ENCODE peak calls at places on chromosomes 4 and X, in eight cellular contexts. Q, F, G, L, U, Z, E and P are unnamed samples. For H3K36me3, the result is how much of the 10 kb centered on the place peaks cover.

GRCh38 chr4:152956650-152957436 is 20.7 kb downstream of the FHDC1 start:
- ATAC-seq in G (peak), L (peak), Q (peak), F (no peak), Z (peak), U (no peak), E (peak), P (peak)

GRCh38 chrX:133958997-133959688 is 26.3 kb downstream of the GPC3 start:
- ATAC-seq in L (no peak), E (no peak), U (no peak), G (no peak), Q (no peak), F (no peak), Z (peak), P (no peak)

GRCh38 chrX:124240422-124240821 is 92.0 kb upstream of the TEX13D start:
- ATAC-seq in U (no peak), Z (peak), G (no peak), E (no peak), F (no peak), L (no peak), Q (no peak), P (no peak)

GRCh38 chrX:21656587-21657317 is 1.4 kb downstream of the KLHL34 start:
- ATAC-seq in G (no peak), E (no peak), L (no peak), Z (no peak), Q (no peak), U (no peak), F (no peak), P (peak)

GRCh38 chr4:68152411-68152810 is 22.7 kb upstream of the TMPRSS11F start:
- ATAC-seq in F (no peak), L (no peak), E (no peak), G (no peak), Q (no peak), Z (no peak), U (no peak), P (no peak)

GRCh38 chr4:15131551-15131950 is 129.3 kb downstream of the CPEB2 start:
- ATAC-seq in F (no peak), G (no peak), Q (no peak), E (no peak), U (no peak), Z (no peak), L (peak), P (peak)

GRCh38 chr4:153495480-153496206 is 29.5 kb downstream of the TMEM131L start:
- ATAC-seq in F (no peak), Z (no peak), Q (no peak), U (no peak), E (no peak), G (no peak), L (no peak), P (no peak)

GRCh38 chrX:150893936-150894335 is 4.5 kb downstream of the CD99L2 start:
- ATAC-seq in F (no peak), Q (no peak), E (no peak), U (no peak), G (no peak), L (no peak), Z (no peak), P (no peak)

GRCh38 chr4:175622887-175623286 is 189.2 kb downstream of the GPM6A start:
- ATAC-seq in F (no peak), Z (no peak), U (no peak), E (no peak), G (no peak), L (peak), Q (peak), P (no peak)

GRCh38 chr4:8165374-8165896 is 6.8 kb upstream of the ABLIM2 start:
- ATAC-seq in L (no peak), U (no peak), E (no peak), Z (no peak), Q (peak), F (peak), G (no peak), P (no peak)

GRCh38 chr4:182862166-182862875 is 54.9 kb downstream of the DCTD start:
- ATAC-seq in F (no peak), G (peak), Q (no peak), L (peak), E (no peak), Z (peak), U (no peak), P (no peak)

GRCh38 chr4:128868758-128869157 is 59.3 kb downstream of the JADE1 start:
- ATAC-seq in U (no peak), Q (no peak), E (no peak), Z (no peak), L (no peak), F (no peak), G (no peak), P (no peak)

GRCh38 chr4:81498046-81498445 is 26.3 kb upstream of the RASGEF1B start:
- ATAC-seq in E (no peak), Q (no peak), Z (no peak), U (no peak), G (no peak), L (peak), F (no peak), P (no peak)

GRCh38 chr4:165464338-165464737 is 85.5 kb downstream of the CPE start:
- ATAC-seq in Q (no peak), F (no peak), U (no peak), L (no peak), E (no peak), G (no peak), Z (peak), P (no peak)

GRCh38 chr4:7781361-7781760 is 158.3 kb downstream of the AFAP1 start:
- ATAC-seq in G (no peak), Q (peak), F (peak), Z (no peak), U (no peak), L (peak), E (no peak), P (no peak)

GRCh38 chr4:47566566-47566965 is 81.5 kb downstream of the ATP10D start:
- ATAC-seq in Q (no peak), E (no peak), U (no peak), G (no peak), Z (no peak), L (no peak), F (no peak), P (no peak)

GRCh38 chrX:134338527-134338926 is 101.5 kb downstream of the CCDC160 start:
- ATAC-seq in U (no peak), G (no peak), F (no peak), E (no peak), Q (no peak), L (no peak), Z (no peak), P (no peak)

GRCh38 chr4:146510942-146511341 is 10.8 kb downstream of the SLC10A7 start:
- ATAC-seq in Z (no peak), G (no peak), F (no peak), L (no peak), Q (no peak), U (no peak), E (no peak), P (no peak)

GRCh38 chr4:87359258-87359657 is 31.7 kb downstream of the HSD17B11 start:
- ATAC-seq in U (no peak), L (peak), Z (no peak), Q (no peak), G (no peak), E (no peak), F (no peak), P (no peak)
- H3K36me3 ChIP-seq in U (under half), L (half or more), Z (under half), Q (under half), G (under half), E (under half), F (under half), P (half or more)

GRCh38 chr4:122285285-122285684 is 93.5 kb upstream of the ADAD1 start:
- ATAC-seq in E (no peak), U (no peak), Z (no peak), F (no peak), G (no peak), L (no peak), Q (no peak), P (no peak)

GRCh38 chr4:122278976-122279375 is 99.8 kb upstream of the ADAD1 start:
- ATAC-seq in G (no peak), E (no peak), Z (no peak), L (no peak), U (no peak), F (no peak), Q (no peak), P (no peak)

GRCh38 chr4:122279670-122280069 is 99.1 kb upstream of the ADAD1 start:
- ATAC-seq in G (no peak), Z (no peak), U (no peak), Q (no peak), E (no peak), L (no peak), F (no peak), P (no peak)
- H3K36me3 ChIP-seq in G (under half), Z (under half), U (under half), Q (under half), E (under half), L (half or more), F (under half), P (half or more)

GRCh38 chr4:102817021-102817605 is 10.2 kb downstream of the UBE2D3 start:
- ATAC-seq in E (no peak), G (no peak), F (no peak), Z (no peak), U (no peak), L (peak), Q (no peak), P (no peak)
- H3K36me3 ChIP-seq in E (under half), G (under half), F (under half), Z (under half), U (under half), L (under half), Q (under half), P (under half)

GRCh38 chrX:153602621-153603020 is 3.7 kb upstream of the CCNQ start:
- ATAC-seq in Q (no peak), F (no peak), Z (no peak), U (no peak), G (no peak), L (peak), E (no peak), P (no peak)
- H3K36me3 ChIP-seq in Q (under half), F (under half), Z (under half), U (under half), G (under half), L (under half), E (under half), P (under half)

DNA sequence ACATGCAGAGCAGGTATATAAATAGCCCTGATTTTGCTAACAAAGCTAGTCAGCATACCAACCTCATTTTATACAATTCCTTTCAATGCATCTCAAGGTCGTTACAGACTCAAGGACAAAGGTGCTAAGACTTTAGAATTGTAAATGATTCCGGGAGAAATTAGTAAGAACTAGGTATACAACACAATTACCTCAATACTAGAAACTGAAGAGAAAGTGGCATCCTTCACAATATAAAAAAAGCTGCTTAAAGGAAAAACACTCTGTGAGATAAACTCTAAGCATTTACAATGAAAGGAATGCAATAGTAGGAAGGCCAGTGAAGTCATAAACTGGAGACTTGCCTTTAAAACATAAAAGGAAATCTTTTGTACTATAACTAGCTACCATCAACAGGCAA is 11.9 kb downstream of the TNMD start:
- ATAC-seq in F (no peak), G (no peak), E (no peak), Q (no peak), L (no peak), U (no peak), Z (no peak), P (no peak)
- H3K36me3 ChIP-seq in F (under half), G (under half), E (under half), Q (under half), L (under half), U (under half), Z (under half), P (under half)

GRCh38 chr4:2510351-2511259 is 25.8 kb upstream of the FAM193A start:
- ATAC-seq in L (no peak), Z (no peak), Q (no peak), E (no peak), U (no peak), G (no peak), F (no peak), P (no peak)

GRCh38 chr4:2503809-2504208 is 32.6 kb upstream of the FAM193A start:
- ATAC-seq in Z (no peak), L (no peak), Q (no peak), G (no peak), F (no peak), U (no peak), E (no peak), P (no peak)

GRCh38 chr4:2507855-2508254 is 28.6 kb upstream of the FAM193A start:
- ATAC-seq in Z (no peak), Q (no peak), G (no peak), E (no peak), F (no peak), L (no peak), U (no peak), P (no peak)

GRCh38 chr4:2511645-2512131 is 24.8 kb upstream of the FAM193A start:
- ATAC-seq in L (no peak), F (no peak), U (no peak), G (no peak), Q (no peak), E (no peak), Z (no peak), P (no peak)

DNA sequence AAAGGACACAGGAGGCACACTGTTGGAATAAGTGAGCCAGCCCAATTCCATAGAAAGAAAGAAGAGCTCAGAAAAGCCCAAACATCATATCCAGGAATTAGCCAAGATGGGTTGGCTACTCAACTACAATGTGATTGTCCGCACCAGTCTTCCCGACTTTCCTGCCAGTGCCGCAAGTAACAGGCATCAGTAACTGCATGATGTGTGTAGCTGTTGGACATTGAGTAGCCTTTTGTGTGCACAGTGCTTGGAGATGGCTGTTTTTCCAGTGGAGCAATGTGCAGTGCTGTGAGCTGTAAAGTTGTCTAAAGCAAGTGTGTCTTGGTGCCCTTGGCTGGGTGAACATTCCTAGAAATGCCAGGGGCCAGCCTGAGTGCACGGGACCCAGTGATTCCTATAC is 29.2 kb upstream of the FAM193A start:
- ATAC-seq in E (no peak), G (no peak), Q (no peak), Z (no peak), F (no peak), U (no peak), L (no peak), P (no peak)
- H3K36me3 ChIP-seq in E (under half), G (under half), Q (under half), Z (under half), F (under half), U (under half), L (half or more), P (half or more)

DNA sequence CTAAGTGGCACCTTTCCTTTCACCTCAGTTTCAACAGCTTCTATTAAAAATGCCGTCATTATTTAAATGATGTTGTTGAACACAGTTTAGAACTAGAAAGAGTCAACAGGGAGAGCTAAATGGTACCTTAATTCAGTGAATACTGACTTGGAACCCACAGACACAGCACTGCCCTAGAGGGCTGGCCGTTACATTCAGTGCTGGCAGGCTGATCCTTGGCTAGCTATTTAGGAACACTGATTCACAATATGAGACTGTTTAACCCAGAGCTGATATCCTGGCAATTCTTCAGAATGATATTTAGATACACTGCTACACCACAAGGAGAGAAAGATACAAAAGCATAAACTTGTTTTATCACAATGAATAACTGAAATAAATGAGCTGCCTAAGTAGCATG is 12.7 kb upstream of the NAAA start:
- ATAC-seq in L (no peak), E (no peak), Q (peak), G (no peak), F (peak), Z (no peak), U (no peak), P (no peak)
- H3K36me3 ChIP-seq in L (half or more), E (under half), Q (under half), G (under half), F (under half), Z (under half), U (under half), P (half or more)

GRCh38 chr4:38985363-38986065 is 46.7 kb downstream of the TMEM156 start:
- ATAC-seq in Q (no peak), E (no peak), G (no peak), U (no peak), L (no peak), Z (no peak), F (no peak), P (no peak)
- H3K36me3 ChIP-seq in Q (under half), E (under half), G (under half), U (under half), L (under half), Z (under half), F (under half), P (under half)

DNA sequence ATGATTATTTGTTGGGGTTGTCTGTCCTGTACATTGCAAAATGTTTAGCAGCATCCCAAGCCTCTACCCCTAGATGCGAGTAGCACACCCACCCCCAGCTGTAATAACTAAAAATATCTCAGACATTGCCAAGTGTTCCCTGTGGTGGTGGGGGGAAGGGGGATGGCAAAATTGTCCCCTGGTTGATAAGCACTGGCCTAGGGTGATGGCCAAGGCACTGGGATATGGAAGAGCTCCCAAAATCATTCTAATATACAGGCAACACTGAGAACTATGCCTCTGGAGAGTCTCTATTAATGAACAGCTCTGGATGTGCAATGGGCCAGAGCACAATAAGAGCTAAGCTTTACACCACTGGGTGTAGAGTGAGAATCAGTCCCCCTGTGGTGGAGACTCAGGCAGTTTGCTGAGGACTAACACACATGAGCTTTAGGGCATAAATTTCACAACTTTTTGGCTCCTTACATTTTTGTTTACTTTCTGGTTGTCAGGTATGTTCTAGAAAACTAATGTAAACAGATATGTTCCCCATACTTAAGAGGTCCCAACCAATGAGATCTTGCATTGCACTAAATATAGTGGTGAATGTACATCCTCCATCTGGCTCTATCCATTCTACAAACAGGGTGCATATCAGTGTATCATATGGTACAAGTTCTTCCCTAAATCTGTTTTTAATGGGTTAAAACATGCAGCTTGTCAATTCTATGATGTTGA is 34.5 kb downstream of the EDNRA start:
- ATAC-seq in U (no peak), E (no peak), Q (peak), G (no peak), L (no peak), F (peak), Z (no peak), P (no peak)
- H3K36me3 ChIP-seq in U (under half), E (under half), Q (under half), G (under half), L (under half), F (under half), Z (under half), P (under half)

DNA sequence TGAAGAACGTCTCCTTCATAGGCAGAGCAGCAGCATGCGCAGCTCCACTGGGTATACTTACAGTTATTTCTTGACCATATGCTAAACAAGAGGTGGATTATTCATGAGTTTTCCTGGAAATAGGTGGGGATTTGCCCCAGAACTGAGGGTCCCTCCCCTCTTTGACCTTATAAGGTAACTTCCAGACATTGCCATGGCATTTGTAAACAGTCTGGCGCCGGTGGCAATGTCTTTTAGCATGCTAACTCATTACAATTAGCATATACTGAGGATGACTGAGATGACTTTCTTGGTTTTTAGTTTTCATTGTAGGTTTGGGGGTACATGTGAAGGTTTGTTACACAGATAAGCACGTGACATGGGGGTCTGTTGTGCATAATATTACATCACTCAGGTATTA is 97.3 kb downstream of the MTNR1A start:
- ATAC-seq in E (no peak), F (no peak), L (no peak), Q (no peak), Z (no peak), U (no peak), G (no peak), P (no peak)
- H3K36me3 ChIP-seq in E (under half), F (under half), L (under half), Q (under half), Z (under half), U (under half), G (under half), P (under half)